ENCODE peak calls at places on chromosomes 6 and 20, in four cellular contexts. R is AG08396; E is effector CD4-positive, alpha-beta T cell; D is CD4-positive, alpha-beta T cell. J is an unnamed sample.

GRCh38 chr20:36744764-36745191 is 1.1 kb downstream of the NDRG3 start:
- DNase-seq in D (no peak), E (no peak), R (peak; percentile 72), J (no peak)

GRCh38 chr6:126093108-126093507 is 106.8 kb downstream of the TRMT11 start:
- DNase-seq in D (no peak), E (no peak), R (no peak), J (no peak)

GRCh38 chr20:21808863-21809664 is 103.6 kb downstream of the PAX1 start:
- DNase-seq in R (no peak), E (no peak), D (peak; percentile 13), J (peak; percentile 14)

GRCh38 chr6:143884161-143884560 is 19.9 kb downstream of the ZC2HC1B start:
- DNase-seq in R (no peak), E (no peak), D (no peak), J (no peak)

GRCh38 chr6:83708546-83708969 is 343 bp downstream of the SNAP91 start:
- DNase-seq in D (no peak), R (peak; percentile 39), E (no peak), J (no peak)

GRCh38 chr6:41796474-41796873 is 9.0 kb downstream of the TOMM6 start:
- DNase-seq in R (no peak), E (no peak), D (no peak), J (no peak)

GRCh38 chr6:127120109-127120786 is 1.8 kb downstream of the RSPO3 start:
- DNase-seq in R (no peak), D (no peak), E (no peak), J (no peak)

GRCh38 chr20:51749674-51750036 is 18.5 kb downstream of the ATP9A start:
- DNase-seq in E (no peak), D (no peak), R (peak; percentile 20), J (no peak)

GRCh38 chr6:87151786-87152527 is 3.4 kb upstream of the ZNF292 start:
- DNase-seq in E (peak; percentile 51), R (peak; percentile 52), D (peak; percentile 70), J (peak; percentile 72)

GRCh38 chr6:25639653-25640052 is 12.4 kb upstream of the SCGN start:
- DNase-seq in D (no peak), E (no peak), R (no peak), J (no peak)

GRCh38 chr6:105452924-105453756 is 50.3 kb upstream of the PREP start:
- DNase-seq in R (no peak), D (peak; percentile 15), E (peak; percentile 29), J (no peak)

GRCh38 chr20:10731190-10731955 is 57.6 kb upstream of the JAG1 start:
- DNase-seq in E (no peak), D (no peak), R (peak; percentile 25), J (no peak)

GRCh38 chr6:154566866-154567265 is 56.4 kb upstream of the CNKSR3 start:
- DNase-seq in R (no peak), E (no peak), D (no peak), J (no peak)

GRCh38 chr6:139017227-139017626 is 11.3 kb upstream of the ABRACL start:
- DNase-seq in E (no peak), D (no peak), R (no peak), J (no peak)

GRCh38 chr6:166275714-166276166 is 32.5 kb downstream of the PRR18 start:
- DNase-seq in R (peak; percentile 81), D (peak; percentile 79), E (peak; percentile 72), J (peak; percentile 68)

GRCh38 chr20:45798935-45799642 is 7.3 kb downstream of the DNTTIP1 start:
- DNase-seq in R (peak; percentile 71), E (peak; percentile 54), D (peak; percentile 59), J (peak; percentile 49)

GRCh38 chr6:143745160-143746133 is 67.7 kb downstream of the PHACTR2 start:
- DNase-seq in E (no peak), D (no peak), R (peak; percentile 70), J (no peak)

GRCh38 chr6:139820191-139820590 is 445.7 kb upstream of the CITED2 start:
- DNase-seq in D (no peak), E (no peak), R (peak; percentile 26), J (no peak)

GRCh38 chr6:16081337-16081736 is 47.5 kb upstream of the MYLIP start:
- DNase-seq in E (no peak), D (no peak), R (no peak), J (no peak)

GRCh38 chr6:145863988-145864616 is 49.5 kb upstream of the FBXO30 start:
- DNase-seq in E (no peak), R (no peak), D (no peak), J (no peak)

GRCh38 chr6:151063339-151063738 is 176.4 kb upstream of the AKAP12 start:
- DNase-seq in D (no peak), R (no peak), E (no peak), J (no peak)

GRCh38 chr20:61659652-61660346 is 405.9 kb downstream of the TAF4 start:
- DNase-seq in R (no peak), D (no peak), E (no peak), J (no peak)

GRCh38 chr20:40930561-40930960 is 98.1 kb upstream of the TOP1 start:
- DNase-seq in E (no peak), D (no peak), R (no peak), J (no peak)

GRCh38 chr20:63635431-63636141 is 8.7 kb upstream of the GMEB2 start:
- DNase-seq in R (no peak), E (peak; percentile 74), D (peak; percentile 80), J (peak; percentile 76)

J was measured in activated T-helper 2 cell treated with anti-CD3 and anti-CD28 coated beads, Interferon-gamma antibody, Interleukin-2, Interleukin-4, amounts not matched to agents 10 μg/mL and 5 μg/mL and 100 μg/mL, durations not matched to agents 14 hours and 24 hours and 36 hours.